ENCODE peak calls at places on chromosome 6, in four cellular contexts. One of them, this sample, is unnamed.

GRCh38 chr6:159761135-159761872 is 541 bp upstream of the ACAT2 start:
- DNase-seq in SK-N-SH: peak
- DNase-seq in HepG2: peak
- DNase-seq in HCT116: no peak
- DNase-seq in this sample: no peak

GRCh38 chr6:140970485-140970884 is 1162.2 kb upstream of the GJE1 start:
- DNase-seq in SK-N-SH: no peak
- DNase-seq in HCT116: no peak
- DNase-seq in HepG2: no peak
- DNase-seq in this sample: no peak

GRCh38 chr6:54440549-54440948 is 132.3 kb downstream of the TINAG start:
- DNase-seq in SK-N-SH: no peak
- DNase-seq in HCT116: no peak
- DNase-seq in HepG2: no peak
- DNase-seq in this sample: no peak

GRCh38 chr6:99026135-99026534 is 78.4 kb upstream of the FBXL4 start:
- DNase-seq in HCT116: no peak
- DNase-seq in SK-N-SH: no peak
- DNase-seq in HepG2: no peak
- DNase-seq in this sample: no peak

GRCh38 chr6:26311385-26312095 is 53.5 kb upstream of the BTN3A2 start:
- DNase-seq in HepG2: peak
- DNase-seq in SK-N-SH: peak
- DNase-seq in HCT116: peak
- DNase-seq in this sample: peak

GRCh38 chr6:54299542-54300269 is 8.5 kb upstream of the TINAG start:
- DNase-seq in HCT116: no peak
- DNase-seq in SK-N-SH: no peak
- DNase-seq in HepG2: no peak
- DNase-seq in this sample: no peak

GRCh38 chr6:42401605-42401935 is 50.2 kb downstream of the TRERF1 start:
- DNase-seq in HepG2: no peak
- DNase-seq in HCT116: no peak
- DNase-seq in SK-N-SH: no peak
- DNase-seq in this sample: no peak

GRCh38 chr6:126063512-126064146 is 77.3 kb downstream of the TRMT11 start:
- DNase-seq in HepG2: no peak
- DNase-seq in HCT116: no peak
- DNase-seq in SK-N-SH: no peak
- DNase-seq in this sample: no peak

GRCh38 chr6:6674872-6675271 is 86.4 kb downstream of the LY86 start:
- DNase-seq in HepG2: no peak
- DNase-seq in SK-N-SH: no peak
- DNase-seq in HCT116: no peak
- DNase-seq in this sample: no peak

GRCh38 chr6:51926125-51926524 is 161.3 kb downstream of the PKHD1 start:
- DNase-seq in HCT116: no peak
- DNase-seq in HepG2: no peak
- DNase-seq in SK-N-SH: no peak
- DNase-seq in this sample: no peak

GRCh38 chr6:79072640-79073181 is 5.3 kb downstream of the PHIP start:
- DNase-seq in HCT116: no peak
- DNase-seq in HepG2: no peak
- DNase-seq in SK-N-SH: no peak
- DNase-seq in this sample: no peak

GRCh38 chr6:110075406-110075805 is 97.3 kb downstream of the GPR6 start:
- DNase-seq in HepG2: no peak
- DNase-seq in HCT116: no peak
- DNase-seq in SK-N-SH: no peak
- DNase-seq in this sample: no peak

GRCh38 chr6:149964243-149965190 is 774 bp downstream of the ULBP1 start:
- DNase-seq in HepG2: no peak
- DNase-seq in SK-N-SH: peak
- DNase-seq in HCT116: no peak
- DNase-seq in this sample: no peak

GRCh38 chr6:151097207-151097606 is 142.6 kb upstream of the AKAP12 start:
- DNase-seq in HepG2: no peak
- DNase-seq in SK-N-SH: no peak
- DNase-seq in HCT116: no peak
- DNase-seq in this sample: no peak

GRCh38 chr6:25384967-25385366 is 105.8 kb downstream of the CARMIL1 start:
- DNase-seq in HCT116: no peak
- DNase-seq in HepG2: no peak
- DNase-seq in SK-N-SH: no peak
- DNase-seq in this sample: no peak

GRCh38 chr6:36052092-36052491 is 24.5 kb downstream of the MAPK14 start:
- DNase-seq in HCT116: no peak
- DNase-seq in SK-N-SH: no peak
- DNase-seq in HepG2: no peak
- DNase-seq in this sample: no peak

GRCh38 chr6:142902636-142903053 is 42.3 kb downstream of the HIVEP2 start:
- DNase-seq in HCT116: peak
- DNase-seq in SK-N-SH: peak
- DNase-seq in HepG2: peak
- DNase-seq in this sample: no peak

GRCh38 chr6:33323623-33323948 is 6.0 kb upstream of the ZBTB22 start:
- DNase-seq in HepG2: no peak
- DNase-seq in SK-N-SH: peak
- DNase-seq in HCT116: no peak
- DNase-seq in this sample: no peak

GRCh38 chr6:5729813-5730212 is 276.9 kb downstream of the NRN1 start:
- DNase-seq in SK-N-SH: no peak
- DNase-seq in HepG2: no peak
- DNase-seq in HCT116: no peak
- DNase-seq in this sample: no peak

GRCh38 chr6:27505209-27506027 is 32.5 kb upstream of the ZNF184 start:
- DNase-seq in HCT116: peak
- DNase-seq in HepG2: peak
- DNase-seq in SK-N-SH: no peak
- DNase-seq in this sample: no peak

GRCh38 chr6:144195671-144196070 is 45.4 kb downstream of the STX11 start:
- DNase-seq in SK-N-SH: no peak
- DNase-seq in HepG2: no peak
- DNase-seq in HCT116: no peak
- DNase-seq in this sample: no peak

GRCh38 chr6:13767121-13767794 is 47.1 kb downstream of the MCUR1 start:
- DNase-seq in HCT116: no peak
- DNase-seq in SK-N-SH: peak
- DNase-seq in HepG2: no peak
- DNase-seq in this sample: no peak

GRCh38 chr6:89117285-89118108 is at the start of gene SRSF12:
- DNase-seq in HCT116: no peak
- DNase-seq in SK-N-SH: peak
- DNase-seq in HepG2: no peak
- DNase-seq in this sample: peak

GRCh38 chr6:165766457-165766856 is 103.4 kb upstream of the PDE10A start:
- DNase-seq in SK-N-SH: no peak
- DNase-seq in HCT116: no peak
- DNase-seq in HepG2: no peak
- DNase-seq in this sample: no peak

GRCh38 chr6:125639621-125640020 is 109.8 kb upstream of the HEY2 start:
- DNase-seq in HepG2: no peak
- DNase-seq in SK-N-SH: no peak
- DNase-seq in HCT116: no peak
- DNase-seq in this sample: no peak

GRCh38 chr6:692356-692851 is 535 bp downstream of the EXOC2 start:
- DNase-seq in HepG2: peak
- DNase-seq in SK-N-SH: peak
- DNase-seq in HCT116: peak
- DNase-seq in this sample: peak

DNA sequence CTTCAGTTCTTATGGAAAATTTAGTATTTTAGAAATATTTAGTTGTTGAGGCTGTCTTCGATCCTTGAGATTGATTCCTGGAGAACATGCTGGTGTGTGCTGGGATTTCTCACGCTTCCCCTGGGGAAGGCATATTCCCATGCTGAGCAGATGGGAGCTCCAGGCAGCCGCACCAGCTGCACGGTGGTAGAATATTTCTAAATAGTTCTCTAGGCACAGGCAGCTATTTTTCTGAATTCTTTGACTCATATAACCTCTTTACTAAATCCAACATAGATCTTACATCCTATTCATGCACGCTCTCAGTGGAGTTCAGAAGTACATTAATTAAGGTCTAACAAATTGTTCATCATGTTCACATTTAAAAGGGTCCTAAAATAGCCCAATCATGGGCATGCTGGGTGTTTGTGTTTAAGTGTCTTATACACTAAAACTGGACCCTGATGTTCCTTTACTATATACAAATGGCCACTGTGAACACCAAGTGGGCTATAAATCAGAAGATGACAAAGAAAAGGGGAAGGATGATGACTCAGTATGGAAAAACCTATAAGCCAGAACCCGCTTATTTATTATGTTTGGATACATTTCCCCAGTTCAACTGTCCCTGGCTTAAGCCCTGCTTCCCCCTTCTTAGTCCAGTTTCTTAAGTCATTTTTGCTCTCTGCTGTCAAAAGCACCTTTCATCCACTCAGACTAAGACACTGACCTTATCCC is 138.5 kb downstream of the UST start:
- DNase-seq in SK-N-SH: no peak
- DNase-seq in HCT116: no peak
- DNase-seq in HepG2: no peak
- DNase-seq in this sample: no peak
- TF ChIP-seq JUND in SK-N-SH: peak
- TF ChIP-seq JUND in HCT116: no peak
- TF ChIP-seq JUND in HepG2: no peak
- TF ChIP-seq JUND in this sample: no peak

GRCh38 chr6:31861919-31862343 is 690 bp downstream of the NEU1 start:
- DNase-seq in HepG2: no peak
- DNase-seq in HCT116: no peak
- DNase-seq in SK-N-SH: peak
- DNase-seq in this sample: no peak
- TF ChIP-seq JUND in HepG2: no peak
- TF ChIP-seq JUND in HCT116: no peak
- TF ChIP-seq JUND in SK-N-SH: no peak
- TF ChIP-seq JUND in this sample: no peak

GRCh38 chr6:44010411-44011349 is 116.6 kb downstream of the MRPL14 start:
- DNase-seq in HepG2: no peak
- DNase-seq in HCT116: peak
- DNase-seq in SK-N-SH: no peak
- DNase-seq in this sample: no peak

GRCh38 chr6:44011350-44011925 is 115.8 kb downstream of the MRPL14 start:
- DNase-seq in HepG2: no peak
- DNase-seq in SK-N-SH: no peak
- DNase-seq in HCT116: no peak
- DNase-seq in this sample: no peak

GRCh38 chr6:44008821-44009370 is 118.4 kb downstream of the MRPL14 start:
- DNase-seq in HCT116: no peak
- DNase-seq in SK-N-SH: no peak
- DNase-seq in HepG2: no peak
- DNase-seq in this sample: no peak

GRCh38 chr6:44007818-44008660 is 119.2 kb downstream of the MRPL14 start:
- DNase-seq in SK-N-SH: no peak
- DNase-seq in HCT116: no peak
- DNase-seq in HepG2: no peak
- DNase-seq in this sample: no peak

GRCh38 chr6:44009425-44010321 is 117.6 kb downstream of the MRPL14 start:
- DNase-seq in HepG2: no peak
- DNase-seq in SK-N-SH: no peak
- DNase-seq in HCT116: no peak
- DNase-seq in this sample: no peak
- TF ChIP-seq JUND in HepG2: no peak
- TF ChIP-seq JUND in SK-N-SH: no peak
- TF ChIP-seq JUND in HCT116: no peak
- TF ChIP-seq JUND in this sample: no peak

GRCh38 chr6:57102976-57103375 is 13.0 kb downstream of the ZNF451 start:
- DNase-seq in SK-N-SH: no peak
- DNase-seq in HCT116: no peak
- DNase-seq in HepG2: no peak
- DNase-seq in this sample: no peak

GRCh38 chr6:57094689-57095088 is 4.7 kb downstream of the ZNF451 start:
- DNase-seq in HepG2: no peak
- DNase-seq in SK-N-SH: no peak
- DNase-seq in HCT116: no peak
- DNase-seq in this sample: no peak

GRCh38 chr6:57097596-57097995 is 7.6 kb downstream of the ZNF451 start:
- DNase-seq in SK-N-SH: no peak
- DNase-seq in HepG2: no peak
- DNase-seq in HCT116: no peak
- DNase-seq in this sample: no peak
- TF ChIP-seq JUND in SK-N-SH: no peak
- TF ChIP-seq JUND in HepG2: no peak
- TF ChIP-seq JUND in HCT116: no peak
- TF ChIP-seq JUND in this sample: no peak

DNA sequence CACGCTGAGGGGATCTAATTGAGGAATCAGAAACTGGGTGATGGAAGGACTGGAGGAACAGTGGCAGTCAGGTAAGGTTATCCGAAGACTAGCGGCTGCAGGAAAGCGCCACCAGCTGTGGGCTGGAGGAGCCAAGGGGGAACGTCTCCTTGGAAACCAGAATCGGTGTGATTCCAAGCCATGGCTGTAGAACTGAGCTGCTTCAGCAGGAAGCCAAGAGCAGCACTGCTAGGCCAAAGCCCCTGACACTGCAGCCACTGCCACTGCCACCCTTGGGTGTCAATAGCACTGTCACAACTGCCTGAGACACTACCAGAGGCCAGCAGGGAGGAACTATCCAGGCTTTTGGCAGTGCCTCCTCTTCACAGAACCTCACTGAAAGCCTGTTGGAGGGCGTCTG is 289.5 kb upstream of the SUPT3H start:
- DNase-seq in HCT116: no peak
- DNase-seq in SK-N-SH: no peak
- DNase-seq in HepG2: no peak
- DNase-seq in this sample: no peak
- TF ChIP-seq JUND in HCT116: no peak
- TF ChIP-seq JUND in SK-N-SH: no peak
- TF ChIP-seq JUND in HepG2: no peak
- TF ChIP-seq JUND in this sample: no peak

GRCh38 chr6:167705211-167705750 is 121.4 kb upstream of the AFDN start:
- DNase-seq in HCT116: no peak
- DNase-seq in SK-N-SH: no peak
- DNase-seq in HepG2: no peak
- DNase-seq in this sample: no peak

GRCh38 chr6:167708501-167709094 is 118.1 kb upstream of the AFDN start:
- DNase-seq in HCT116: no peak
- DNase-seq in SK-N-SH: peak
- DNase-seq in HepG2: no peak
- DNase-seq in this sample: no peak

GRCh38 chr6:167707686-167708500 is 118.8 kb upstream of the AFDN start:
- DNase-seq in SK-N-SH: no peak
- DNase-seq in HCT116: no peak
- DNase-seq in HepG2: no peak
- DNase-seq in this sample: no peak

GRCh38 chr6:167704396-167704801 is 122.3 kb upstream of the AFDN start:
- DNase-seq in HepG2: no peak
- DNase-seq in HCT116: no peak
- DNase-seq in SK-N-SH: no peak
- DNase-seq in this sample: peak

GRCh38 chr6:167706313-167707109 is 120.2 kb upstream of the AFDN start:
- DNase-seq in HCT116: no peak
- DNase-seq in SK-N-SH: no peak
- DNase-seq in HepG2: no peak
- DNase-seq in this sample: no peak
- TF ChIP-seq JUND in HCT116: no peak
- TF ChIP-seq JUND in SK-N-SH: no peak
- TF ChIP-seq JUND in HepG2: no peak
- TF ChIP-seq JUND in this sample: no peak

This sample was measured in T47D.